ENCODE peak calls at places on chromosomes 12 and 14, in five cellular contexts. R is left ventricle myocardium inferior; A is central memory CD8-positive, alpha-beta T cell; P is AG04450; N is ACHN. S is an unnamed sample.

GRCh38 chr12:71492604-71493003 is 53.0 kb downstream of the LGR5 start:
- DNase-seq in R (no peak), N (no peak), A (no peak), P (no peak), S (no peak)

GRCh38 chr14:22505751-22506710 is 83.0 kb downstream of the DAD1 start:
- DNase-seq in R (no peak), P (no peak), N (no peak), A (no peak), S (no peak)

GRCh38 chr14:94451091-94451751 is 1.4 kb downstream of the SERPINA11 start:
- DNase-seq in P (no peak), N (no peak), A (no peak), R (no peak), S (no peak)

GRCh38 chr12:27981874-27982273 is 9.3 kb upstream of the PTHLH start:
- DNase-seq in P (no peak), A (no peak), R (no peak), N (no peak), S (no peak)

GRCh38 chr12:66398931-66399625 is 96.8 kb downstream of the HELB start:
- DNase-seq in N (peak), A (no peak), R (no peak), P (no peak), S (no peak)

GRCh38 chr12:110677982-110678381 is 10.9 kb downstream of the HVCN1 start:
- DNase-seq in P (no peak), N (no peak), R (no peak), A (no peak), S (no peak)

GRCh38 chr14:21894003-21894897 is 220.6 kb upstream of the OR4E1 start:
- DNase-seq in R (no peak), N (peak), P (no peak), A (peak), S (no peak)

GRCh38 chr12:95326450-95326849 is 108.8 kb downstream of the VEZT start:
- DNase-seq in N (no peak), P (no peak), A (no peak), R (no peak), S (no peak)

GRCh38 chr12:3119192-3119744 is 42.1 kb downstream of the TSPAN9 start:
- DNase-seq in R (no peak), A (no peak), P (no peak), N (no peak), S (no peak)

GRCh38 chr14:100271247-100271939 is 32.4 kb downstream of the YY1 start:
- DNase-seq in R (no peak), A (no peak), N (peak), P (no peak), S (no peak)

GRCh38 chr14:92160619-92161018 is 38.9 kb downstream of the CPSF2 start:
- DNase-seq in N (no peak), A (no peak), R (no peak), P (peak), S (no peak)

GRCh38 chr14:24362241-24362960 is 5.6 kb upstream of the NFATC4 start:
- DNase-seq in R (no peak), P (no peak), N (no peak), A (no peak), S (no peak)

GRCh38 chr12:106720696-106721095 is 53.8 kb upstream of the RIC8B start:
- DNase-seq in A (no peak), N (no peak), P (no peak), R (no peak), S (no peak)